ENCODE peak calls at places on chromosome 22, in seven cellular contexts. J is sigmoid colon, L is suprapubic skin, Q is SK-N-SH, R is body of pancreas, H is AG04450, I is K562. V is an unnamed sample.

GRCh38 chr22:48754611-48755331 is 1072.9 kb downstream of the BRD1 start:
- DNase-seq in R (no peak), L (no peak), I (no peak), Q (no peak), J (peak; percentile 58), H (no peak), V (no peak)

GRCh38 chr22:24011735-24012068 is 598 bp downstream of the CABIN1 start:
- DNase-seq in Q (peak; percentile 37), I (no peak), R (peak; percentile 74), J (no peak), L (no peak), H (no peak), V (no peak)

GRCh38 chr22:23789121-23789520 is 2.4 kb downstream of the SMARCB1 start:
- DNase-seq in H (no peak), L (no peak), J (no peak), R (peak; percentile 38), Q (no peak), I (no peak), V (no peak)

GRCh38 chr22:39221999-39222686 is 22.6 kb downstream of the PDGFB start:
- DNase-seq in J (no peak), H (no peak), L (no peak), R (no peak), I (no peak), Q (no peak), V (no peak)

GRCh38 chr22:36486619-36487384 is 5.4 kb upstream of the TXN2 start:
- DNase-seq in Q (no peak), R (peak; percentile 67), J (no peak), H (no peak), L (no peak), I (no peak), V (no peak)

GRCh38 chr22:49305966-49306631 is 521.6 kb downstream of the BRD1 start:
- DNase-seq in J (peak; percentile 21), L (peak; percentile 38), I (no peak), Q (no peak), R (no peak), H (no peak), V (no peak)

GRCh38 chr22:19576460-19577421 is 52.5 kb upstream of the CLDN5 start:
- DNase-seq in Q (peak; percentile 54), I (peak; percentile 90), H (no peak), J (peak; percentile 63), R (no peak), L (no peak), V (no peak)

GRCh38 chr22:50114221-50114981 is 24.6 kb downstream of the MOV10L1 start:
- DNase-seq in L (no peak), J (no peak), R (no peak), I (no peak), Q (peak; percentile 56), H (peak; percentile 39), V (no peak)

GRCh38 chr22:39351689-39352214 is 2.0 kb downstream of the SYNGR1 start:
- DNase-seq in H (no peak), R (no peak), J (no peak), L (no peak), I (no peak), Q (no peak), V (no peak)

GRCh38 chr22:19035474-19036228 is 86.6 kb downstream of the DGCR2 start:
- DNase-seq in L (peak; percentile 55), Q (no peak), I (peak; percentile 70), J (no peak), H (no peak), R (no peak), V (no peak)

GRCh38 chr22:23063539-23064380 is 6.6 kb upstream of the GNAZ start:
- DNase-seq in I (peak; percentile 47), L (peak; percentile 49), H (no peak), Q (peak; percentile 2), J (peak; percentile 59), R (no peak), V (no peak)

GRCh38 chr22:21029486-21030025 is 2.8 kb downstream of the SLC7A4 start:
- DNase-seq in Q (no peak), R (no peak), J (no peak), L (no peak), I (no peak), H (no peak), V (no peak)

GRCh38 chr22:39553429-39553828 is 17.1 kb upstream of the CACNA1I start:
- DNase-seq in L (no peak), Q (no peak), H (no peak), J (no peak), I (no peak), R (no peak), V (no peak)

GRCh38 chr22:22959147-22959827 is 71.7 kb downstream of the IGLL5 start:
- DNase-seq in Q (peak; percentile 73), L (no peak), H (peak; percentile 36), R (peak; percentile 73), I (peak; percentile 99), J (peak; percentile 83), V (peak; percentile 1)

GRCh38 chr22:48578138-48579034 is 1249.3 kb downstream of the BRD1 start:
- DNase-seq in R (no peak), I (no peak), J (no peak), L (no peak), Q (no peak), H (no peak), V (no peak)

GRCh38 chr22:35154937-35155387 is 89.0 kb downstream of the ISX start:
- DNase-seq in R (peak; percentile 60), Q (peak; percentile 63), H (peak; percentile 11), J (peak; percentile 67), I (peak; percentile 54), L (no peak), V (no peak)

GRCh38 chr22:20490183-20490940 is 5.2 kb downstream of the KLHL22 start:
- DNase-seq in I (no peak), H (no peak), R (no peak), Q (no peak), L (no peak), J (no peak), V (no peak)

GRCh38 chr22:38882480-38882879 is 10.5 kb upstream of the CBX6 start:
- DNase-seq in J (no peak), R (peak; percentile 67), I (no peak), L (no peak), H (no peak), Q (no peak), V (no peak)

GRCh38 chr22:23793326-23793725 is 6.6 kb downstream of the SMARCB1 start:
- DNase-seq in J (no peak), H (no peak), R (no peak), I (no peak), Q (peak; percentile 11), L (no peak), V (no peak)

GRCh38 chr22:39349967-39350802 is at the start of gene SYNGR1:
- DNase-seq in L (no peak), I (no peak), H (no peak), Q (peak; percentile 69), J (no peak), R (peak; percentile 46), V (no peak)

GRCh38 chr22:23213581-23214341 is 33.5 kb downstream of the BCR start:
- DNase-seq in H (no peak), I (peak; percentile 54), J (no peak), R (no peak), Q (no peak), L (no peak), V (no peak)

GRCh38 chr22:36027579-36027959 is 1.1 kb downstream of the RBFOX2 start:
- DNase-seq in R (peak; percentile 10), Q (no peak), L (peak; percentile 69), J (peak; percentile 67), I (no peak), H (no peak), V (no peak)

GRCh38 chr22:18095101-18095805 is 15.4 kb upstream of the TUBA8 start:
- DNase-seq in Q (no peak), R (no peak), L (no peak), J (no peak), H (no peak), I (no peak), V (no peak)

GRCh38 chr22:36359172-36359973 is 28.4 kb downstream of the MYH9 start:
- DNase-seq in L (no peak), Q (no peak), H (no peak), R (no peak), J (no peak), I (no peak), V (no peak)

GRCh38 chr22:35479359-35479758 is 61.3 kb upstream of the RASD2 start:
- DNase-seq in L (no peak), I (no peak), J (peak; percentile 91), R (no peak), H (no peak), Q (no peak), V (no peak)

GRCh38 chr22:20981787-20982562 is at the start of gene LZTR1:
- DNase-seq in R (peak; percentile 90), J (peak; percentile 89), H (peak; percentile 53), Q (peak; percentile 94), L (peak; percentile 83), I (peak; percentile 100), V (peak; percentile 40)

GRCh38 chr22:44475706-44476105 is 22.3 kb downstream of the RTL6 start:
- DNase-seq in I (no peak), L (no peak), R (no peak), H (no peak), Q (no peak), J (no peak), V (no peak)
- H3K27ac ChIP-seq in I (no peak overlapping the region), L (no peak overlapping the region), R (no peak overlapping the region), H (no peak overlapping the region), Q (no peak overlapping the region), J (no peak overlapping the region), V (no peak overlapping the region)

GRCh38 chr22:31278643-31279326 is 13.5 kb downstream of the PIK3IP1 start:
- DNase-seq in H (no peak), R (no peak), L (peak; percentile 54), I (no peak), Q (no peak), J (peak; percentile 58), V (no peak)
- H3K27ac ChIP-seq in H (no peak overlapping the region), R (no peak overlapping the region), L (peak overlapping the region; percentile 23), I (no peak overlapping the region), Q (no peak overlapping the region), J (no peak overlapping the region), V (peak overlapping the region; percentile 47)

GRCh38 chr22:43669190-43669589 is 142.9 kb downstream of the EFCAB6 start:
- DNase-seq in Q (no peak), L (no peak), J (no peak), R (no peak), H (no peak), I (no peak), V (no peak)
- H3K27ac ChIP-seq in Q (no peak overlapping the region), L (no peak overlapping the region), J (no peak overlapping the region), R (no peak overlapping the region), H (no peak overlapping the region), I (no peak overlapping the region), V (no peak overlapping the region)

GRCh38 chr22:46971141-46971775 is 208.8 kb downstream of the TBC1D22A start:
- DNase-seq in R (peak; percentile 72), L (no peak), Q (peak; percentile 68), J (peak; percentile 70), H (no peak), I (no peak), V (no peak)

GRCh38 chr22:46972901-46973831 is 210.7 kb downstream of the TBC1D22A start:
- DNase-seq in H (no peak), J (peak; percentile 58), Q (peak; percentile 86), I (no peak), L (no peak), R (no peak), V (no peak)

GRCh38 chr22:46970411-46971123 is 208.1 kb downstream of the TBC1D22A start:
- DNase-seq in Q (peak; percentile 56), H (no peak), I (no peak), J (peak; percentile 53), R (peak; percentile 41), L (no peak), V (no peak)

GRCh38 chr22:46972256-46972655 is 209.8 kb downstream of the TBC1D22A start:
- DNase-seq in J (peak; percentile 25), L (no peak), Q (no peak), I (no peak), R (no peak), H (no peak), V (no peak)

GRCh38 chr22:46971776-46972150 is 209.3 kb downstream of the TBC1D22A start:
- DNase-seq in Q (no peak), L (no peak), H (no peak), I (no peak), R (no peak), J (peak; percentile 57), V (no peak)
- H3K27ac ChIP-seq in Q (no peak overlapping the region), L (peak overlapping the region; percentile 59), H (peak overlapping the region; percentile 61), I (no peak overlapping the region), R (peak overlapping the region; percentile 62), J (peak overlapping the region; percentile 57), V (no peak overlapping the region)

V was measured in epithelial cell of prostate.